ENCODE peak calls at places on chromosomes 13 and 19, in ten cellular contexts. One of them, this sample, is unnamed.
A peak's percentile ranks its signal among the peaks of the same experiment; 100 is the strongest.

GRCh38 chr19:45632468-45633196 is 6.6 kb downstream of the EML2 start:
- DNase-seq in stimulated activated CD4-positive, alpha-beta T cell treated with anti-CD3 and anti-CD28 coated beads, Interleukin-15, amount 100 ng/mL, for 24 hours: peak; percentile 73
- DNase-seq in iris pigment epithelial cell: peak; percentile 79
- DNase-seq in bronchial epithelial cell: peak; percentile 97
- DNase-seq in A549: peak; percentile 91
- DNase-seq in activated naive CD8-positive, alpha-beta T cell treated with anti-CD3 and anti-CD28 coated beads, Interleukin-2, amount 10 ng/mL, durations not matched to agents 7 days and 5 days: no peak
- DNase-seq in dermis microvascular lymphatic vessel endothelial cell: peak; percentile 80
- DNase-seq in Jurkat, Clone E6-1: no peak
- DNase-seq in SHP77: peak; percentile 46
- DNase-seq in hypothalamus: peak; percentile 8
- DNase-seq in this sample: peak; percentile 88

GRCh38 chr19:1116726-1117581 is 13.2 kb downstream of the GPX4 start:
- DNase-seq in stimulated activated CD4-positive, alpha-beta T cell treated with anti-CD3 and anti-CD28 coated beads, Interleukin-15, amount 100 ng/mL, for 24 hours: no peak
- DNase-seq in iris pigment epithelial cell: no peak
- DNase-seq in bronchial epithelial cell: no peak
- DNase-seq in A549: no peak
- DNase-seq in activated naive CD8-positive, alpha-beta T cell treated with anti-CD3 and anti-CD28 coated beads, Interleukin-2, amount 10 ng/mL, durations not matched to agents 7 days and 5 days: no peak
- DNase-seq in dermis microvascular lymphatic vessel endothelial cell: no peak
- DNase-seq in Jurkat, Clone E6-1: no peak
- DNase-seq in SHP77: no peak
- DNase-seq in hypothalamus: no peak
- DNase-seq in this sample: no peak

GRCh38 chr19:28883241-28883693 is 329.7 kb downstream of the UQCRFS1 start:
- DNase-seq in stimulated activated CD4-positive, alpha-beta T cell treated with anti-CD3 and anti-CD28 coated beads, Interleukin-15, amount 100 ng/mL, for 24 hours: no peak
- DNase-seq in iris pigment epithelial cell: no peak
- DNase-seq in bronchial epithelial cell: no peak
- DNase-seq in A549: no peak
- DNase-seq in activated naive CD8-positive, alpha-beta T cell treated with anti-CD3 and anti-CD28 coated beads, Interleukin-2, amount 10 ng/mL, durations not matched to agents 7 days and 5 days: no peak
- DNase-seq in dermis microvascular lymphatic vessel endothelial cell: no peak
- DNase-seq in Jurkat, Clone E6-1: no peak
- DNase-seq in SHP77: no peak
- DNase-seq in hypothalamus: no peak
- DNase-seq in this sample: no peak

GRCh38 chr19:44897835-44898234 is 6.8 kb downstream of the TOMM40 start:
- DNase-seq in stimulated activated CD4-positive, alpha-beta T cell treated with anti-CD3 and anti-CD28 coated beads, Interleukin-15, amount 100 ng/mL, for 24 hours: no peak
- DNase-seq in iris pigment epithelial cell: no peak
- DNase-seq in bronchial epithelial cell: no peak
- DNase-seq in A549: no peak
- DNase-seq in activated naive CD8-positive, alpha-beta T cell treated with anti-CD3 and anti-CD28 coated beads, Interleukin-2, amount 10 ng/mL, durations not matched to agents 7 days and 5 days: no peak
- DNase-seq in dermis microvascular lymphatic vessel endothelial cell: no peak
- DNase-seq in Jurkat, Clone E6-1: no peak
- DNase-seq in SHP77: no peak
- DNase-seq in hypothalamus: no peak
- DNase-seq in this sample: no peak

GRCh38 chr13:50707533-50708096 is 135.9 kb downstream of the DLEU7 start:
- DNase-seq in stimulated activated CD4-positive, alpha-beta T cell treated with anti-CD3 and anti-CD28 coated beads, Interleukin-15, amount 100 ng/mL, for 24 hours: no peak
- DNase-seq in iris pigment epithelial cell: no peak
- DNase-seq in bronchial epithelial cell: no peak
- DNase-seq in A549: no peak
- DNase-seq in activated naive CD8-positive, alpha-beta T cell treated with anti-CD3 and anti-CD28 coated beads, Interleukin-2, amount 10 ng/mL, durations not matched to agents 7 days and 5 days: no peak
- DNase-seq in dermis microvascular lymphatic vessel endothelial cell: no peak
- DNase-seq in Jurkat, Clone E6-1: peak; percentile 49
- DNase-seq in SHP77: no peak
- DNase-seq in hypothalamus: no peak
- DNase-seq in this sample: no peak

GRCh38 chr19:38796154-38796553 is 7.2 kb downstream of the LGALS7B start:
- DNase-seq in stimulated activated CD4-positive, alpha-beta T cell treated with anti-CD3 and anti-CD28 coated beads, Interleukin-15, amount 100 ng/mL, for 24 hours: no peak
- DNase-seq in iris pigment epithelial cell: no peak
- DNase-seq in bronchial epithelial cell: no peak
- DNase-seq in A549: no peak
- DNase-seq in activated naive CD8-positive, alpha-beta T cell treated with anti-CD3 and anti-CD28 coated beads, Interleukin-2, amount 10 ng/mL, durations not matched to agents 7 days and 5 days: no peak
- DNase-seq in dermis microvascular lymphatic vessel endothelial cell: no peak
- DNase-seq in Jurkat, Clone E6-1: no peak
- DNase-seq in SHP77: no peak
- DNase-seq in hypothalamus: no peak
- DNase-seq in this sample: no peak

GRCh38 chr19:10719466-10719961 is 1.6 kb downstream of the DNM2 start:
- DNase-seq in stimulated activated CD4-positive, alpha-beta T cell treated with anti-CD3 and anti-CD28 coated beads, Interleukin-15, amount 100 ng/mL, for 24 hours: no peak
- DNase-seq in iris pigment epithelial cell: no peak
- DNase-seq in bronchial epithelial cell: no peak
- DNase-seq in A549: no peak
- DNase-seq in activated naive CD8-positive, alpha-beta T cell treated with anti-CD3 and anti-CD28 coated beads, Interleukin-2, amount 10 ng/mL, durations not matched to agents 7 days and 5 days: no peak
- DNase-seq in dermis microvascular lymphatic vessel endothelial cell: no peak
- DNase-seq in Jurkat, Clone E6-1: no peak
- DNase-seq in SHP77: no peak
- DNase-seq in hypothalamus: no peak
- DNase-seq in this sample: no peak

GRCh38 chr13:74452176-74452575 is 318.0 kb upstream of the KLF12 start:
- DNase-seq in stimulated activated CD4-positive, alpha-beta T cell treated with anti-CD3 and anti-CD28 coated beads, Interleukin-15, amount 100 ng/mL, for 24 hours: no peak
- DNase-seq in iris pigment epithelial cell: peak; percentile 6
- DNase-seq in bronchial epithelial cell: peak; percentile 90
- DNase-seq in A549: no peak
- DNase-seq in activated naive CD8-positive, alpha-beta T cell treated with anti-CD3 and anti-CD28 coated beads, Interleukin-2, amount 10 ng/mL, durations not matched to agents 7 days and 5 days: no peak
- DNase-seq in dermis microvascular lymphatic vessel endothelial cell: no peak
- DNase-seq in Jurkat, Clone E6-1: no peak
- DNase-seq in SHP77: no peak
- DNase-seq in hypothalamus: no peak
- DNase-seq in this sample: no peak

GRCh38 chr19:1199531-1199930 is 6.0 kb upstream of the STK11 start:
- DNase-seq in stimulated activated CD4-positive, alpha-beta T cell treated with anti-CD3 and anti-CD28 coated beads, Interleukin-15, amount 100 ng/mL, for 24 hours: no peak
- DNase-seq in iris pigment epithelial cell: no peak
- DNase-seq in bronchial epithelial cell: no peak
- DNase-seq in A549: no peak
- DNase-seq in activated naive CD8-positive, alpha-beta T cell treated with anti-CD3 and anti-CD28 coated beads, Interleukin-2, amount 10 ng/mL, durations not matched to agents 7 days and 5 days: no peak
- DNase-seq in dermis microvascular lymphatic vessel endothelial cell: no peak
- DNase-seq in Jurkat, Clone E6-1: no peak
- DNase-seq in SHP77: no peak
- DNase-seq in hypothalamus: no peak
- DNase-seq in this sample: no peak

GRCh38 chr19:56106397-56106849 is 14.7 kb downstream of the ZNF787 start:
- DNase-seq in stimulated activated CD4-positive, alpha-beta T cell treated with anti-CD3 and anti-CD28 coated beads, Interleukin-15, amount 100 ng/mL, for 24 hours: no peak
- DNase-seq in iris pigment epithelial cell: no peak
- DNase-seq in bronchial epithelial cell: no peak
- DNase-seq in A549: no peak
- DNase-seq in activated naive CD8-positive, alpha-beta T cell treated with anti-CD3 and anti-CD28 coated beads, Interleukin-2, amount 10 ng/mL, durations not matched to agents 7 days and 5 days: no peak
- DNase-seq in dermis microvascular lymphatic vessel endothelial cell: no peak
- DNase-seq in Jurkat, Clone E6-1: no peak
- DNase-seq in SHP77: no peak
- DNase-seq in hypothalamus: no peak
- DNase-seq in this sample: no peak

GRCh38 chr19:8460516-8461298 is 15.9 kb downstream of the HNRNPM start:
- DNase-seq in stimulated activated CD4-positive, alpha-beta T cell treated with anti-CD3 and anti-CD28 coated beads, Interleukin-15, amount 100 ng/mL, for 24 hours: no peak
- DNase-seq in iris pigment epithelial cell: no peak
- DNase-seq in bronchial epithelial cell: no peak
- DNase-seq in A549: no peak
- DNase-seq in activated naive CD8-positive, alpha-beta T cell treated with anti-CD3 and anti-CD28 coated beads, Interleukin-2, amount 10 ng/mL, durations not matched to agents 7 days and 5 days: no peak
- DNase-seq in dermis microvascular lymphatic vessel endothelial cell: no peak
- DNase-seq in Jurkat, Clone E6-1: no peak
- DNase-seq in SHP77: no peak
- DNase-seq in hypothalamus: no peak
- DNase-seq in this sample: no peak

This sample was measured in ascending aorta.